ENCODE peak calls at places on chromosomes 13 and 19, in seven cellular contexts. One of them, this sample, is unnamed.

GRCh38 chr13:80359459-80360297 is 18.8 kb upstream of the SPRY2 start:
- DNase-seq in suprapubic skin: no peak
- DNase-seq in SJSA1: no peak
- DNase-seq in A673: peak; percentile 90
- DNase-seq in psoas muscle: no peak
- DNase-seq in endodermal cell: peak; percentile 94
- DNase-seq in lung: no peak
- DNase-seq in this sample: no peak

GRCh38 chr19:35775046-35775297 is 392 bp upstream of the ARHGAP33 start:
- DNase-seq in lung: no peak
- DNase-seq in suprapubic skin: no peak
- DNase-seq in endodermal cell: no peak
- DNase-seq in A673: no peak
- DNase-seq in psoas muscle: no peak
- DNase-seq in SJSA1: no peak
- DNase-seq in this sample: no peak

GRCh38 chr19:51993422-51993821 is 6.8 kb upstream of the ZNF350 start:
- DNase-seq in lung: no peak
- DNase-seq in endodermal cell: no peak
- DNase-seq in A673: no peak
- DNase-seq in SJSA1: no peak
- DNase-seq in psoas muscle: no peak
- DNase-seq in suprapubic skin: no peak
- DNase-seq in this sample: no peak

GRCh38 chr13:33286143-33286542 is 588 bp upstream of the STARD13 start:
- DNase-seq in A673: no peak
- DNase-seq in lung: peak; percentile 45
- DNase-seq in psoas muscle: no peak
- DNase-seq in suprapubic skin: no peak
- DNase-seq in SJSA1: no peak
- DNase-seq in endodermal cell: no peak
- DNase-seq in this sample: no peak

GRCh38 chr13:113421673-113422270 is 31.5 kb downstream of the ADPRHL1 start:
- DNase-seq in A673: no peak
- DNase-seq in psoas muscle: no peak
- DNase-seq in suprapubic skin: no peak
- DNase-seq in lung: no peak
- DNase-seq in SJSA1: peak; percentile 34
- DNase-seq in endodermal cell: no peak
- DNase-seq in this sample: no peak

GRCh38 chr19:19822148-19822429 is 539 bp upstream of the ZNF506 start:
- DNase-seq in psoas muscle: no peak
- DNase-seq in A673: peak; percentile 11
- DNase-seq in suprapubic skin: no peak
- DNase-seq in lung: no peak
- DNase-seq in endodermal cell: no peak
- DNase-seq in SJSA1: no peak
- DNase-seq in this sample: peak; percentile 48

GRCh38 chr13:95251641-95252040 is 49.6 kb downstream of the ABCC4 start:
- DNase-seq in SJSA1: no peak
- DNase-seq in psoas muscle: no peak
- DNase-seq in endodermal cell: no peak
- DNase-seq in A673: no peak
- DNase-seq in suprapubic skin: no peak
- DNase-seq in lung: no peak
- DNase-seq in this sample: no peak

GRCh38 chr13:109156181-109156935 is 526.9 kb downstream of the MYO16 start:
- DNase-seq in SJSA1: peak; percentile 100
- DNase-seq in A673: peak; percentile 38
- DNase-seq in lung: no peak
- DNase-seq in psoas muscle: no peak
- DNase-seq in suprapubic skin: no peak
- DNase-seq in endodermal cell: no peak
- DNase-seq in this sample: no peak

GRCh38 chr19:47598407-47599349 is 10.3 kb upstream of the BICRA start:
- DNase-seq in SJSA1: peak; percentile 98
- DNase-seq in lung: peak; percentile 54
- DNase-seq in A673: peak; percentile 85
- DNase-seq in suprapubic skin: no peak
- DNase-seq in endodermal cell: peak; percentile 91
- DNase-seq in psoas muscle: peak; percentile 56
- DNase-seq in this sample: no peak

GRCh38 chr19:16113727-16114126 is 2.0 kb downstream of the RAB8A start:
- DNase-seq in psoas muscle: no peak
- DNase-seq in suprapubic skin: no peak
- DNase-seq in endodermal cell: no peak
- DNase-seq in SJSA1: no peak
- DNase-seq in A673: peak; percentile 35
- DNase-seq in lung: no peak
- DNase-seq in this sample: peak; percentile 50
- H3K4me1 ChIP-seq in psoas muscle: peaks cover 12% of the 10 kb centered on the region
- H3K4me1 ChIP-seq in suprapubic skin: peaks cover 44% of the 10 kb centered on the region
- H3K4me1 ChIP-seq in endodermal cell: peaks cover 4% of the 10 kb centered on the region
- H3K4me1 ChIP-seq in SJSA1: peaks cover 13% of the 10 kb centered on the region
- H3K4me1 ChIP-seq in A673: peaks cover 17% of the 10 kb centered on the region
- H3K4me1 ChIP-seq in lung: no peaks in the 10 kb centered on the region
- H3K4me1 ChIP-seq in this sample: peaks cover 64% of the 10 kb centered on the region

DNA sequence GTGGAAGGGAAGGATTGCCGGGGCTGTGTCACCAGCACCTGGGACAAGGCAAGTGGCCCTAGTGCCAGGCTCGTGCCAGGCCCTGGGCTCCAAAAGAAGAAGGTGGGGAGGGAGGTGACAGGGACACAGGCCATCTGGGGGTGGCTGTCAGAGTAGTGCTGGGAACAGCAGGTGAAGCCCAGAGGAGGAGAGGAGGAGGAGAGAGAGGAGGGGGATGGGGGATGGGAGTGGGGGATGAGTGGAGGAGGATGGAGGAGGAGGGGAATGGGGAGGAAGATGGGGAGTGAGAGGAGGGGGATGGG is 18.7 kb downstream of the LSM4 start:
- DNase-seq in lung: no peak
- DNase-seq in SJSA1: no peak
- DNase-seq in endodermal cell: no peak
- DNase-seq in suprapubic skin: no peak
- DNase-seq in psoas muscle: peak; percentile 53
- DNase-seq in A673: no peak
- DNase-seq in this sample: no peak
- H3K4me1 ChIP-seq in lung: no peaks in the 10 kb centered on the region
- H3K4me1 ChIP-seq in SJSA1: peaks cover 38% of the 10 kb centered on the region
- H3K4me1 ChIP-seq in endodermal cell: peaks cover 8% of the 10 kb centered on the region
- H3K4me1 ChIP-seq in suprapubic skin: peaks cover 63% of the 10 kb centered on the region
- H3K4me1 ChIP-seq in psoas muscle: peaks cover 73% of the 10 kb centered on the region
- H3K4me1 ChIP-seq in A673: peaks cover 17% of the 10 kb centered on the region
- H3K4me1 ChIP-seq in this sample: peaks cover 48% of the 10 kb centered on the region

DNA sequence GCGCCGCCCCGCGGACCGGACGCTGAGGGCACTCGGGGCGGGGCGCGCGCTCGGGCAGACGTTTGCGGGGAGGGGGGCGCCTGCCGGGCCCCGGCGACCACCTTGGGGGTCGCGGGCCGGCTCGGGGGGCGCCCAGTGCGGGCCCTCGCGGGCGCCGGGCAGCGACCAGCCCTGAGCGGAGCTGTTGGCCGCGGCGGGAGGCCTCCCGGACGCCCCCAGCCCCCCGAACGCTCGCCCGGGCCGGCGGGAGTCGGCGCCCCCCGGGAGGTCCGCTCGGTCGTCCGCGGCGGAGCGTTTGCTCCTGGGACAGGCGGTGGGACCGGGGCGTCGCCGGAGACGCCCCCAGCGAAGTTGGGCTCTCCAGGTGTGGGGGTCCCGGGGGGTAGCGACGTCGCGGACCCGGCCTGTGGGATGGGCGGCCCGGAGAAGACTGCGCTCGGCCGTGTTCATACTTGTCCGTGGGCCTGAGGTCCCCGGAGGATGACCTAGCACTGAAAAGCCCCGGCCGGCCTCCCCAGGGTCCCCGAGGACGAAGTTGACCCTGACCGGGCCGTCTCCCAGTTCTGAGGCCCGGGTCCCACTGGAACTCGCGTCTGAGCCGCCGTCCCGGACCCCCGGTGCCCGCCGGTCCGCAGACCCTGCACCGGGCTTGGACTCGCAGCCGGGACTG is 620 bp downstream of the STK11 start:
- DNase-seq in suprapubic skin: no peak
- DNase-seq in psoas muscle: no peak
- DNase-seq in A673: no peak
- DNase-seq in SJSA1: no peak
- DNase-seq in endodermal cell: peak; percentile 51
- DNase-seq in lung: no peak
- DNase-seq in this sample: no peak
- H3K4me1 ChIP-seq in suprapubic skin: peaks cover 51% of the 10 kb centered on the region
- H3K4me1 ChIP-seq in psoas muscle: peaks cover 38% of the 10 kb centered on the region
- H3K4me1 ChIP-seq in A673: peaks cover 29% of the 10 kb centered on the region
- H3K4me1 ChIP-seq in SJSA1: peaks cover 37% of the 10 kb centered on the region
- H3K4me1 ChIP-seq in endodermal cell: no peaks in the 10 kb centered on the region
- H3K4me1 ChIP-seq in lung: no peaks in the 10 kb centered on the region
- H3K4me1 ChIP-seq in this sample: peaks cover 12% of the 10 kb centered on the region

DNA sequence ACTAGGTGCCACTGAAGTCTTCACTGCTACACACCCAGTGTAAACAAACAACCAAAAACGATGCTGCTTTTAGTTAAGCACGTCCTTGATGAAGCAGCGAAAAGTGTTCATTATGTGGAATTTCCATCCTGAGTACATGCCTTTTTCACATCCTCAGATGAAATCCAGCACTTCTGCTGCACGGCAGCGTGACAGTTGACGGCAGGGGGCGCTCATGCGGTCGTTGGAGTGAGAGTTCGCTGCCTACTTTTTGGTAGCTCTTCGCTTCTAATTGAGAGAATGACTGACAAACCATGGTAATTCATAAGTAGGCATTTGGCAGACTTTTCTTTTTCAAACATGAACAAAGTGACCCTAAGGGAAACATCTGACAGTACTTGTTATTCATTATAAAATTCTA is 1124.9 kb downstream of the EFNB2 start:
- DNase-seq in SJSA1: peak; percentile 48
- DNase-seq in psoas muscle: peak; percentile 37
- DNase-seq in A673: peak; percentile 69
- DNase-seq in endodermal cell: peak; percentile 92
- DNase-seq in suprapubic skin: no peak
- DNase-seq in lung: peak; percentile 39
- DNase-seq in this sample: peak; percentile 56
- H3K4me1 ChIP-seq in SJSA1: no peaks in the 10 kb centered on the region
- H3K4me1 ChIP-seq in psoas muscle: no peaks in the 10 kb centered on the region
- H3K4me1 ChIP-seq in A673: no peaks in the 10 kb centered on the region
- H3K4me1 ChIP-seq in endodermal cell: no peaks in the 10 kb centered on the region
- H3K4me1 ChIP-seq in suprapubic skin: no peaks in the 10 kb centered on the region
- H3K4me1 ChIP-seq in lung: no peaks in the 10 kb centered on the region
- H3K4me1 ChIP-seq in this sample: no peaks in the 10 kb centered on the region

GRCh38 chr13:99723847-99724246 is 222.6 kb downstream of the TM9SF2 start:
- DNase-seq in psoas muscle: no peak
- DNase-seq in endodermal cell: no peak
- DNase-seq in suprapubic skin: no peak
- DNase-seq in SJSA1: no peak
- DNase-seq in lung: no peak
- DNase-seq in A673: no peak
- DNase-seq in this sample: no peak
- H3K4me1 ChIP-seq in psoas muscle: no peaks in the 10 kb centered on the region
- H3K4me1 ChIP-seq in endodermal cell: peaks cover 19% of the 10 kb centered on the region
- H3K4me1 ChIP-seq in suprapubic skin: no peaks in the 10 kb centered on the region
- H3K4me1 ChIP-seq in SJSA1: no peaks in the 10 kb centered on the region
- H3K4me1 ChIP-seq in lung: peaks cover 3% of the 10 kb centered on the region
- H3K4me1 ChIP-seq in A673: no peaks in the 10 kb centered on the region
- H3K4me1 ChIP-seq in this sample: peaks cover 12% of the 10 kb centered on the region

GRCh38 chr13:39034085-39034484 is 3.8 kb downstream of the PROSER1 start:
- DNase-seq in endodermal cell: no peak
- DNase-seq in lung: no peak
- DNase-seq in SJSA1: no peak
- DNase-seq in psoas muscle: no peak
- DNase-seq in suprapubic skin: no peak
- DNase-seq in A673: no peak
- DNase-seq in this sample: no peak

GRCh38 chr13:39037410-39037879 is 444 bp downstream of the PROSER1 start:
- DNase-seq in endodermal cell: no peak
- DNase-seq in suprapubic skin: no peak
- DNase-seq in A673: no peak
- DNase-seq in psoas muscle: no peak
- DNase-seq in lung: peak; percentile 54
- DNase-seq in SJSA1: no peak
- DNase-seq in this sample: no peak

GRCh38 chr13:39035799-39036198 is 2.1 kb downstream of the PROSER1 start:
- DNase-seq in endodermal cell: no peak
- DNase-seq in psoas muscle: no peak
- DNase-seq in suprapubic skin: no peak
- DNase-seq in SJSA1: no peak
- DNase-seq in lung: no peak
- DNase-seq in A673: no peak
- DNase-seq in this sample: no peak

GRCh38 chr13:39036212-39036611 is 1.7 kb downstream of the PROSER1 start:
- DNase-seq in endodermal cell: no peak
- DNase-seq in SJSA1: no peak
- DNase-seq in psoas muscle: no peak
- DNase-seq in lung: no peak
- DNase-seq in suprapubic skin: no peak
- DNase-seq in A673: no peak
- DNase-seq in this sample: peak; percentile 81

GRCh38 chr13:39035204-39035603 is 2.7 kb downstream of the PROSER1 start:
- DNase-seq in A673: no peak
- DNase-seq in psoas muscle: no peak
- DNase-seq in lung: no peak
- DNase-seq in suprapubic skin: no peak
- DNase-seq in endodermal cell: peak; percentile 55
- DNase-seq in SJSA1: no peak
- DNase-seq in this sample: peak; percentile 65
- H3K4me1 ChIP-seq in A673: peaks cover 16% of the 10 kb centered on the region
- H3K4me1 ChIP-seq in psoas muscle: peaks cover 31% of the 10 kb centered on the region
- H3K4me1 ChIP-seq in lung: peaks cover 3% of the 10 kb centered on the region
- H3K4me1 ChIP-seq in suprapubic skin: peaks cover 39% of the 10 kb centered on the region
- H3K4me1 ChIP-seq in endodermal cell: peaks cover 3% of the 10 kb centered on the region
- H3K4me1 ChIP-seq in SJSA1: peaks cover 7% of the 10 kb centered on the region
- H3K4me1 ChIP-seq in this sample: peaks cover 37% of the 10 kb centered on the region

DNA sequence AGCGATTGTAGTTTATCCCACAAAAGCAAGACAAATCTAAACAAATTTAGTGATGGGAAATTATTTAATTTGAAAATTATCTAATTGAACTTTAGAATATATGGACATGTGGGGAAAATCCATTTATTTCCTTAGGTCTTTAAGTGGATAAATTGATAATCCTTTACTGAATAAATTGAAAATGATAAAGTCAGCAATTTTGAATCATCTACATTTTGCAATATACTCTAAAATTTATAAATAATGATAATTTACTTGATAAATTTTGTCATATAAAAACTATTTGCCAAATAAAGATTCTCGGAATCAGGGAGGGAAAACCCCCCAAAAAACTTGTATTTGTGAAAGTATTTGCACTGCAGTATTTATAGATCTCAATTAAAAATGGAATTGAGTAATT is 875.3 kb upstream of the SLITRK5 start:
- DNase-seq in psoas muscle: no peak
- DNase-seq in endodermal cell: no peak
- DNase-seq in SJSA1: no peak
- DNase-seq in suprapubic skin: no peak
- DNase-seq in lung: no peak
- DNase-seq in A673: no peak
- DNase-seq in this sample: no peak
- H3K4me1 ChIP-seq in psoas muscle: no peaks in the 10 kb centered on the region
- H3K4me1 ChIP-seq in endodermal cell: no peaks in the 10 kb centered on the region
- H3K4me1 ChIP-seq in SJSA1: no peaks in the 10 kb centered on the region
- H3K4me1 ChIP-seq in suprapubic skin: no peaks in the 10 kb centered on the region
- H3K4me1 ChIP-seq in lung: no peaks in the 10 kb centered on the region
- H3K4me1 ChIP-seq in A673: no peaks in the 10 kb centered on the region
- H3K4me1 ChIP-seq in this sample: no peaks in the 10 kb centered on the region

This sample was measured in Karpas-422.